ENCODE peak calls at places on chromosome 16, in nine cellular contexts. W is AG08395; E is CD14-positive monocyte; H is activated naive CD4-positive, alpha-beta T cell treated with anti-CD3 and anti-CD28 coated beads, Interleukin-2, amount 50 U/mL, for 16 hours; R is astrocyte of the cerebellum; K is heart left ventricle; J is head of caudate nucleus; S is ELR; M is naive thymus-derived CD8-positive, alpha-beta T cell. Y is an unnamed sample.
A peak's percentile ranks its signal among the peaks of the same experiment; 100 is the strongest.

GRCh38 chr16:2429771-2430663 is 770 bp downstream of the CCNF start:
- DNase-seq in S (peak; percentile 45), R (no peak), H (no peak), M (peak; percentile 16), E (no peak), J (no peak), W (no peak), K (no peak), Y (no peak)

GRCh38 chr16:83215417-83216001 is 588.7 kb downstream of the CDH13 start:
- DNase-seq in J (peak; percentile 50), S (peak; percentile 54), K (no peak), R (peak; percentile 9), W (peak; percentile 31), M (no peak), H (peak; percentile 26), E (no peak), Y (peak; percentile 47)

GRCh38 chr16:2776500-2777139 is 460 bp downstream of the ELOB start:
- DNase-seq in K (no peak), R (no peak), W (no peak), J (no peak), E (peak; percentile 44), M (peak; percentile 42), S (peak; percentile 43), H (peak; percentile 37), Y (peak; percentile 58)

GRCh38 chr16:85448557-85449194 is 164.4 kb upstream of the GSE1 start:
- DNase-seq in K (no peak), S (no peak), J (no peak), W (no peak), M (peak; percentile 83), E (no peak), H (peak; percentile 37), R (no peak), Y (peak; percentile 37)

GRCh38 chr16:85785927-85786326 is 13.4 kb downstream of the EMC8 start:
- DNase-seq in E (no peak), M (no peak), J (no peak), H (no peak), R (no peak), S (no peak), K (no peak), W (no peak), Y (no peak)

GRCh38 chr16:9169094-9169493 is 77.7 kb downstream of the HAPSTR1 start:
- DNase-seq in R (no peak), S (no peak), W (no peak), E (no peak), M (no peak), J (no peak), K (no peak), H (no peak), Y (no peak)

GRCh38 chr16:66984902-66985311 is 3.5 kb upstream of the CES4A start:
- DNase-seq in E (no peak), M (no peak), S (no peak), R (no peak), J (no peak), H (peak; percentile 62), W (no peak), K (no peak), Y (peak; percentile 83)

GRCh38 chr16:83441523-83441922 is 366.3 kb upstream of the HSBP1 start:
- DNase-seq in S (peak; percentile 47), E (no peak), M (no peak), J (no peak), R (no peak), K (no peak), W (peak; percentile 30), H (no peak), Y (no peak)

GRCh38 chr16:51359141-51359960 is 208.3 kb upstream of the SALL1 start:
- DNase-seq in M (no peak), K (peak; percentile 7), S (no peak), J (peak; percentile 72), E (no peak), R (peak; percentile 80), W (peak; percentile 8), H (no peak), Y (no peak)

GRCh38 chr16:73010150-73010676 is 37.7 kb downstream of the ZFHX3 start:
- DNase-seq in K (peak; percentile 33), H (no peak), M (no peak), W (no peak), J (no peak), E (no peak), R (no peak), S (no peak), Y (no peak)

GRCh38 chr16:30351586-30352419 is 3.3 kb downstream of the CD2BP2 start:
- DNase-seq in K (peak; percentile 75), J (peak; percentile 70), W (peak; percentile 93), E (no peak), H (no peak), M (no peak), S (peak; percentile 66), R (peak; percentile 96), Y (no peak)

GRCh38 chr16:35142147-35142808 is 1682.9 kb downstream of the TP53TG3F start:
- DNase-seq in H (no peak), K (no peak), M (no peak), S (no peak), W (no peak), J (no peak), R (no peak), E (no peak), Y (no peak)

GRCh38 chr16:88297178-88297720 is 85.5 kb upstream of the ZNF469 start:
- DNase-seq in K (no peak), H (no peak), J (no peak), R (no peak), S (no peak), M (no peak), W (no peak), E (peak; percentile 41), Y (no peak)

GRCh38 chr16:87806608-87807546 is 41.1 kb upstream of the KLHDC4 start:
- DNase-seq in E (peak; percentile 73), S (peak; percentile 92), K (peak; percentile 51), R (no peak), W (peak; percentile 91), M (peak; percentile 57), H (peak; percentile 71), J (peak; percentile 35), Y (peak; percentile 86)

GRCh38 chr16:4370570-4371480 is 823 bp upstream of the VASN start:
- DNase-seq in H (no peak), K (peak; percentile 80), J (peak; percentile 40), S (peak; percentile 86), R (peak; percentile 59), E (no peak), W (peak; percentile 86), M (no peak), Y (no peak)

Y was measured in stimulated activated naive CD8-positive, alpha-beta T cell treated with anti-CD3 and anti-CD28 coated beads, Interleukin-15, amount 100 ng/mL, for 72 hours.